ENCODE peak calls at places on chromosomes 3 and 15, in seven cellular contexts. D, Y, I, X, Z, F and E are unnamed samples.

GRCh38 chr3:188323067-188323842 is 169.3 kb downstream of the LPP start:
- DNase-seq in D (no peak), Y (no peak), I (peak; percentile 67), X (no peak), Z (no peak), F (no peak), E (no peak)

GRCh38 chr3:127786358-127787070 is 35.8 kb downstream of the MGLL start:
- DNase-seq in D (peak; percentile 94), Y (peak; percentile 89), I (no peak), X (peak; percentile 75), Z (no peak), F (peak; percentile 27), E (peak; percentile 63)

GRCh38 chr3:127366383-127366782 is 78.5 kb upstream of the PRR20G start:
- DNase-seq in D (no peak), Y (no peak), I (no peak), X (no peak), Z (no peak), F (peak; percentile 26), E (no peak)

GRCh38 chr15:38587214-38587613 is 22.6 kb upstream of the RASGRP1 start:
- DNase-seq in D (no peak), Y (no peak), I (no peak), X (no peak), Z (no peak), F (no peak), E (no peak)

GRCh38 chr3:110495201-110495927 is 576.3 kb upstream of the NECTIN3 start:
- DNase-seq in D (peak; percentile 46), Y (no peak), I (no peak), X (no peak), Z (no peak), F (no peak), E (no peak)

GRCh38 chr15:63381301-63382192 is at the start of gene CA12:
- DNase-seq in D (peak; percentile 86), Y (peak; percentile 20), I (no peak), X (no peak), Z (no peak), F (peak; percentile 70), E (no peak)

GRCh38 chr3:66393486-66394260 is 107.1 kb downstream of the LRIG1 start:
- DNase-seq in D (no peak), Y (no peak), I (peak; percentile 74), X (peak; percentile 61), Z (no peak), F (no peak), E (no peak)

GRCh38 chr15:40248006-40248783 is 9.3 kb downstream of the PAK6 start:
- DNase-seq in D (no peak), Y (peak; percentile 16), I (no peak), X (no peak), Z (no peak), F (no peak), E (no peak)

GRCh38 chr3:128895843-128896365 is 16.5 kb downstream of the ACAD9 start:
- DNase-seq in D (no peak), Y (no peak), I (no peak), X (no peak), Z (no peak), F (no peak), E (no peak)

GRCh38 chr3:46970391-46971091 is 6.0 kb downstream of the CCDC12 start:
- DNase-seq in D (no peak), Y (peak; percentile 57), I (no peak), X (no peak), Z (no peak), F (no peak), E (no peak)

GRCh38 chr15:25333049-25333448 is 105.8 kb downstream of the UBE3A start:
- DNase-seq in D (no peak), Y (no peak), I (no peak), X (no peak), Z (no peak), F (no peak), E (no peak)

GRCh38 chr15:44801368-44801767 is 65.0 kb downstream of the TRIM69 start:
- DNase-seq in D (no peak), Y (no peak), I (no peak), X (no peak), Z (no peak), F (no peak), E (no peak)

GRCh38 chr15:40894689-40895308 is 549 bp downstream of the VPS18 start:
- DNase-seq in D (peak; percentile 65), Y (no peak), I (peak; percentile 55), X (peak; percentile 79), Z (no peak), F (peak; percentile 85), E (peak; percentile 61)

GRCh38 chr3:133937061-133937686 is 41.5 kb upstream of the RAB6B start:
- DNase-seq in D (peak; percentile 16), Y (no peak), I (no peak), X (peak; percentile 48), Z (no peak), F (no peak), E (no peak)

GRCh38 chr15:25727116-25727515 is 136.0 kb downstream of the ATP10A start:
- DNase-seq in D (no peak), Y (no peak), I (no peak), X (peak; percentile 49), Z (no peak), F (no peak), E (no peak)

GRCh38 chr3:89419647-89420141 is 312.3 kb downstream of the EPHA3 start:
- DNase-seq in D (no peak), Y (no peak), I (no peak), X (no peak), Z (no peak), F (no peak), E (no peak)

GRCh38 chr3:53624467-53624866 is 130.1 kb downstream of the CACNA1D start:
- DNase-seq in D (no peak), Y (no peak), I (no peak), X (no peak), Z (no peak), F (no peak), E (no peak)

GRCh38 chr15:41115088-41115651 is 910 bp downstream of the INO80 start:
- DNase-seq in D (no peak), Y (no peak), I (no peak), X (no peak), Z (no peak), F (peak; percentile 80), E (no peak)

GRCh38 chr15:28914046-28914445 is 28.3 kb downstream of the APBA2 start:
- DNase-seq in D (no peak), Y (no peak), I (no peak), X (no peak), Z (no peak), F (no peak), E (no peak)

GRCh38 chr3:171908731-171909130 is 65.6 kb downstream of the TMEM212 start:
- DNase-seq in D (no peak), Y (no peak), I (no peak), X (no peak), Z (no peak), F (no peak), E (no peak)

GRCh38 chr3:141942006-141942405 is 65.6 kb downstream of the ATP1B3 start:
- DNase-seq in D (no peak), Y (no peak), I (no peak), X (no peak), Z (no peak), F (no peak), E (no peak)

GRCh38 chr3:141939759-141940158 is 63.3 kb downstream of the ATP1B3 start:
- DNase-seq in D (no peak), Y (no peak), I (no peak), X (no peak), Z (no peak), F (no peak), E (no peak)

GRCh38 chr3:141941093-141941492 is 64.7 kb downstream of the ATP1B3 start:
- DNase-seq in D (peak; percentile 70), Y (no peak), I (no peak), X (no peak), Z (no peak), F (no peak), E (no peak)

GRCh38 chr3:141938011-141938350 is 61.5 kb downstream of the ATP1B3 start:
- DNase-seq in D (peak; percentile 36), Y (no peak), I (no peak), X (no peak), Z (no peak), F (no peak), E (no peak)

GRCh38 chr3:141940204-141940776 is 63.8 kb downstream of the ATP1B3 start:
- DNase-seq in D (peak; percentile 73), Y (no peak), I (no peak), X (no peak), Z (no peak), F (peak; percentile 15), E (no peak)
- H3K27ac ChIP-seq in D (peak overlapping the region; percentile 76), Y (no peak overlapping the region), I (no peak overlapping the region), X (peak overlapping the region; percentile 67), Z (no peak overlapping the region), F (no peak overlapping the region), E (no peak overlapping the region)

GRCh38 chr3:173743512-173743911 is 346.0 kb downstream of the NLGN1 start:
- DNase-seq in D (no peak), Y (no peak), I (no peak), X (no peak), Z (no peak), F (no peak), E (no peak)
- H3K27ac ChIP-seq in D (no peak overlapping the region), Y (no peak overlapping the region), I (no peak overlapping the region), X (no peak overlapping the region), Z (no peak overlapping the region), F (no peak overlapping the region), E (no peak overlapping the region)

GRCh38 chr3:123377173-123377740 is 71.6 kb downstream of the ADCY5 start:
- DNase-seq in D (no peak), Y (no peak), I (no peak), X (peak; percentile 48), Z (no peak), F (no peak), E (no peak)

GRCh38 chr3:123380261-123380660 is 68.6 kb downstream of the ADCY5 start:
- DNase-seq in D (no peak), Y (no peak), I (no peak), X (peak; percentile 55), Z (no peak), F (no peak), E (no peak)

GRCh38 chr3:123376451-123377172 is 72.3 kb downstream of the ADCY5 start:
- DNase-seq in D (no peak), Y (no peak), I (no peak), X (peak; percentile 47), Z (no peak), F (no peak), E (no peak)

GRCh38 chr3:123379041-123379830 is 69.7 kb downstream of the ADCY5 start:
- DNase-seq in D (no peak), Y (no peak), I (no peak), X (peak; percentile 48), Z (no peak), F (no peak), E (no peak)

DNA sequence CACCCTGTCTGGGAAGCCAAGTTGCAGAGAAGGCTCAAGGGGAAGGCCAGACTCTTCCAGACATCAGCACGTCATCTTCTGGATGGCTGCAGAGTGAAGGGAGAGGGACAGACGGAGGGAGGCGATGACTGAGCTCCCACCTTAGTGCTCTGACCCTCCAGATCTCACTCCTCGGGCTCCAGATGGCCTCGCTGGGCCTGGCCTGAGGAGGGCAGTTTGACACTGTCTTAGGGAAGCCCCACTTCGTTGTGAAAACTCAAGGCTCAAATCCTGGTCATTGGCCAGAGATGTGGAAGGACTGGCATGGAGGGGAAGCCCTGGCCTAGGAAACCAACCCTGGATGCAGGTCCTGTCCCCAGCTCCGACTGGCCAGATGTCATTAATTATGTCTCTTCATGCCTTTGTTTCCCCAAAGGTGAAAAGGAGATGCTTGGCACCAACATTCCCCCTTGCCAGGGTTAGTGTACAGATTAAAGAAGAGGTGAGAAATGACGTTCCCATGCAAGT is 70.4 kb downstream of the ADCY5 start:
- DNase-seq in D (no peak), Y (no peak), I (no peak), X (peak; percentile 56), Z (no peak), F (no peak), E (no peak)
- H3K27ac ChIP-seq in D (no peak overlapping the region), Y (peak overlapping the region; percentile 89), I (no peak overlapping the region), X (peak overlapping the region; percentile 90), Z (peak overlapping the region; percentile 48), F (no peak overlapping the region), E (no peak overlapping the region)

GRCh38 chr3:143358793-143359491 is 239.4 kb downstream of the CHST2 start:
- DNase-seq in D (no peak), Y (no peak), I (no peak), X (no peak), Z (no peak), F (no peak), E (no peak)
- H3K27ac ChIP-seq in D (peak overlapping the region; percentile 9), Y (no peak overlapping the region), I (no peak overlapping the region), X (no peak overlapping the region), Z (no peak overlapping the region), F (no peak overlapping the region), E (no peak overlapping the region)